ENCODE peak calls at places on chromosomes 12 and 14, in four cellular contexts. One of them, this sample, is unnamed.

GRCh38 chr12:70660620-70661219 is 23.5 kb upstream of the PTPRB start:
- DNase-seq in A549: no peak
- DNase-seq in HepG2: no peak
- DNase-seq in K562: peak; percentile 95
- DNase-seq in this sample: no peak

GRCh38 chr14:52268191-52269061 is 928 bp downstream of the PTGDR start:
- DNase-seq in A549: no peak
- DNase-seq in HepG2: no peak
- DNase-seq in K562: no peak
- DNase-seq in this sample: no peak

GRCh38 chr14:30949651-30950050 is 75.3 kb downstream of the COCH start:
- DNase-seq in A549: no peak
- DNase-seq in HepG2: no peak
- DNase-seq in K562: no peak
- DNase-seq in this sample: no peak

GRCh38 chr12:71201136-71201679 is 43.4 kb upstream of the TSPAN8 start:
- DNase-seq in A549: no peak
- DNase-seq in HepG2: no peak
- DNase-seq in K562: no peak
- DNase-seq in this sample: no peak

GRCh38 chr14:56297449-56297848 is 179.2 kb downstream of the PELI2 start:
- DNase-seq in A549: no peak
- DNase-seq in HepG2: no peak
- DNase-seq in K562: no peak
- DNase-seq in this sample: no peak

GRCh38 chr14:35398095-35398584 is 6.4 kb downstream of the NFKBIA start:
- DNase-seq in A549: no peak
- DNase-seq in HepG2: no peak
- DNase-seq in K562: no peak
- DNase-seq in this sample: no peak

GRCh38 chr12:12681061-12681765 is 14.8 kb downstream of the GPR19 start:
- DNase-seq in A549: no peak
- DNase-seq in HepG2: no peak
- DNase-seq in K562: no peak
- DNase-seq in this sample: no peak

GRCh38 chr12:93502802-93503623 is 35.7 kb downstream of the MRPL42 start:
- DNase-seq in A549: no peak
- DNase-seq in HepG2: peak; percentile 33
- DNase-seq in K562: peak; percentile 64
- DNase-seq in this sample: peak; percentile 61

GRCh38 chr14:67733609-67734008 is 31.9 kb downstream of the RDH12 start:
- DNase-seq in A549: no peak
- DNase-seq in HepG2: no peak
- DNase-seq in K562: no peak
- DNase-seq in this sample: no peak

GRCh38 chr14:78383060-78383459 is 212.9 kb downstream of the NRXN3 start:
- DNase-seq in A549: no peak
- DNase-seq in HepG2: no peak
- DNase-seq in K562: no peak
- DNase-seq in this sample: no peak

GRCh38 chr14:100374270-100374669 is 51.1 kb downstream of the SLC25A47 start:
- DNase-seq in A549: no peak
- DNase-seq in HepG2: no peak
- DNase-seq in K562: no peak
- DNase-seq in this sample: no peak

GRCh38 chr12:102702447-102703114 is 214.5 kb downstream of the PAH start:
- DNase-seq in A549: peak; percentile 53
- DNase-seq in HepG2: peak; percentile 54
- DNase-seq in K562: peak; percentile 71
- DNase-seq in this sample: peak; percentile 65

GRCh38 chr12:34405286-34406227 is 383.3 kb downstream of the ALG10 start:
- DNase-seq in A549: no peak
- DNase-seq in HepG2: no peak
- DNase-seq in K562: no peak
- DNase-seq in this sample: no peak

GRCh38 chr12:29546000-29546399 is 48.5 kb upstream of the OVCH1 start:
- DNase-seq in A549: no peak
- DNase-seq in HepG2: no peak
- DNase-seq in K562: no peak
- DNase-seq in this sample: no peak

GRCh38 chr14:55107766-55108554 is 21.1 kb upstream of the LGALS3 start:
- DNase-seq in A549: peak; percentile 71
- DNase-seq in HepG2: peak; percentile 83
- DNase-seq in K562: peak; percentile 83
- DNase-seq in this sample: no peak

GRCh38 chr12:5072326-5072725 is 28.6 kb downstream of the KCNA5 start:
- DNase-seq in A549: no peak
- DNase-seq in HepG2: no peak
- DNase-seq in K562: no peak
- DNase-seq in this sample: no peak

GRCh38 chr12:5073054-5073453 is 29.4 kb downstream of the KCNA5 start:
- DNase-seq in A549: no peak
- DNase-seq in HepG2: no peak
- DNase-seq in K562: no peak
- DNase-seq in this sample: no peak

GRCh38 chr12:5070090-5070489 is 26.4 kb downstream of the KCNA5 start:
- DNase-seq in A549: no peak
- DNase-seq in HepG2: no peak
- DNase-seq in K562: no peak
- DNase-seq in this sample: no peak

GRCh38 chr12:5073838-5074237 is 30.2 kb downstream of the KCNA5 start:
- DNase-seq in A549: no peak
- DNase-seq in HepG2: no peak
- DNase-seq in K562: peak; percentile 10
- DNase-seq in this sample: no peak

GRCh38 chr12:5071496-5071895 is 27.8 kb downstream of the KCNA5 start:
- DNase-seq in A549: no peak
- DNase-seq in HepG2: no peak
- DNase-seq in K562: no peak
- DNase-seq in this sample: no peak
- TF ChIP-seq RNF2 in A549: no peak
- TF ChIP-seq RNF2 in HepG2: no peak
- TF ChIP-seq RNF2 in K562: no peak
- TF ChIP-seq RNF2 in this sample: no peak

DNA sequence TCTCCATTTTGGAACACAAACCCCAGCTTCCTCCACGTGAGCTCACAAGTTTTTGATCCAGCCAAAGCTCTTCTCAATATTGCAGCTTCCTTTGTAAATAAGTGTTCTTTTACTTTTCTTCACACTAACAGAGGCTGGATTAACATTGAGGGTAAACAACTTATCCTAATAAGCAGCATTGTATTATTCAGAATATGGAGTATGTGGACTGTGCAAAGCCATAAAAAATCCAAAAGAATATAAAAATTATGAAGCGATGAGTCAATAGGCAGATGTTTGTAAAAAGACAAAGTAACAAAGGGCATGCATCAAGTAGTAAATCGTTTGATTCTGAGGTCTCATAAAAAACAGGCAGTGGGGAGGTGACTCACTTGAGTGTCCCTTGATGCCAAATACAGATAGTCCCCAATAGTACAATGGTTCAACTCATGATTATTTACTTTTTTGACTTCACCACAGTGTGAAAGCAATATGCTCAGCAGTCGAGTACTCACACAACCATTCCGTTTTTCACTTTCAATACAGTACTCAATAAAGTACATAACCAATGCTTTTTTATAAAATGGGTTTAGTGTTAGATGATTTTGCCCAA is 23.1 kb upstream of the KCNK10 start:
- DNase-seq in A549: no peak
- DNase-seq in HepG2: peak; percentile 71
- DNase-seq in K562: peak; percentile 1
- DNase-seq in this sample: no peak
- TF ChIP-seq RNF2 in A549: no peak
- TF ChIP-seq RNF2 in HepG2: no peak
- TF ChIP-seq RNF2 in K562: no peak
- TF ChIP-seq RNF2 in this sample: no peak

GRCh38 chr12:78088391-78088832 is 257.7 kb downstream of the NAV3 start:
- DNase-seq in A549: peak; percentile 1
- DNase-seq in HepG2: no peak
- DNase-seq in K562: no peak
- DNase-seq in this sample: no peak
- TF ChIP-seq RNF2 in A549: no peak
- TF ChIP-seq RNF2 in HepG2: no peak
- TF ChIP-seq RNF2 in K562: no peak
- TF ChIP-seq RNF2 in this sample: no peak

GRCh38 chr12:51549637-51550036 is 41.4 kb upstream of the SCN8A start:
- DNase-seq in A549: no peak
- DNase-seq in HepG2: no peak
- DNase-seq in K562: no peak
- DNase-seq in this sample: no peak
- TF ChIP-seq RNF2 in A549: no peak
- TF ChIP-seq RNF2 in HepG2: no peak
- TF ChIP-seq RNF2 in K562: no peak
- TF ChIP-seq RNF2 in this sample: no peak

This sample was measured in H1.